ENCODE peak calls at places on chromosomes 5 and 9, in four cellular contexts. One of them, this sample, is unnamed.

GRCh38 chr5:108521841-108522506 is 140.1 kb upstream of the FBXL17 start:
- DNase-seq in activated T-helper 1 cell treated with anti-CD3 and anti-CD28 coated beads, Interleukin-12 subunit alpha, Interleukin-12 subunit beta, Interleukin-2, Interleukin-4 antibody, amounts not matched to agents 30 ng/mL and 10 ng/mL and 1 ng/mL, durations not matched to agents 14 hours and 24 hours and 36 hours: no peak
- DNase-seq in NCI-H2081: peak
- DNase-seq in activated naive CD8-positive, alpha-beta T cell treated with anti-CD3 and anti-CD28 coated beads, Interleukin-2, amount 50 U/mL, for 24 hours: no peak
- DNase-seq in this sample: no peak

GRCh38 chr5:141524604-141525597 is 36.0 kb downstream of the PCDHGC5 start:
- DNase-seq in activated T-helper 1 cell treated with anti-CD3 and anti-CD28 coated beads, Interleukin-12 subunit alpha, Interleukin-12 subunit beta, Interleukin-2, Interleukin-4 antibody, amounts not matched to agents 30 ng/mL and 10 ng/mL and 1 ng/mL, durations not matched to agents 14 hours and 24 hours and 36 hours: no peak
- DNase-seq in NCI-H2081: peak
- DNase-seq in activated naive CD8-positive, alpha-beta T cell treated with anti-CD3 and anti-CD28 coated beads, Interleukin-2, amount 50 U/mL, for 24 hours: peak
- DNase-seq in this sample: peak

GRCh38 chr5:79840085-79840990 is 150.7 kb downstream of the CMYA5 start:
- DNase-seq in activated T-helper 1 cell treated with anti-CD3 and anti-CD28 coated beads, Interleukin-12 subunit alpha, Interleukin-12 subunit beta, Interleukin-2, Interleukin-4 antibody, amounts not matched to agents 30 ng/mL and 10 ng/mL and 1 ng/mL, durations not matched to agents 14 hours and 24 hours and 36 hours: no peak
- DNase-seq in NCI-H2081: no peak
- DNase-seq in activated naive CD8-positive, alpha-beta T cell treated with anti-CD3 and anti-CD28 coated beads, Interleukin-2, amount 50 U/mL, for 24 hours: no peak
- DNase-seq in this sample: no peak

GRCh38 chr5:154162475-154163217 is 27.9 kb upstream of the GALNT10 start:
- DNase-seq in activated T-helper 1 cell treated with anti-CD3 and anti-CD28 coated beads, Interleukin-12 subunit alpha, Interleukin-12 subunit beta, Interleukin-2, Interleukin-4 antibody, amounts not matched to agents 30 ng/mL and 10 ng/mL and 1 ng/mL, durations not matched to agents 14 hours and 24 hours and 36 hours: no peak
- DNase-seq in NCI-H2081: no peak
- DNase-seq in activated naive CD8-positive, alpha-beta T cell treated with anti-CD3 and anti-CD28 coated beads, Interleukin-2, amount 50 U/mL, for 24 hours: no peak
- DNase-seq in this sample: no peak

GRCh38 chr5:50900952-50901510 is 234.6 kb downstream of the PARP8 start:
- DNase-seq in activated T-helper 1 cell treated with anti-CD3 and anti-CD28 coated beads, Interleukin-12 subunit alpha, Interleukin-12 subunit beta, Interleukin-2, Interleukin-4 antibody, amounts not matched to agents 30 ng/mL and 10 ng/mL and 1 ng/mL, durations not matched to agents 14 hours and 24 hours and 36 hours: no peak
- DNase-seq in NCI-H2081: no peak
- DNase-seq in activated naive CD8-positive, alpha-beta T cell treated with anti-CD3 and anti-CD28 coated beads, Interleukin-2, amount 50 U/mL, for 24 hours: no peak
- DNase-seq in this sample: no peak

GRCh38 chr5:157108961-157109360 is at the start of gene HAVCR2:
- DNase-seq in activated T-helper 1 cell treated with anti-CD3 and anti-CD28 coated beads, Interleukin-12 subunit alpha, Interleukin-12 subunit beta, Interleukin-2, Interleukin-4 antibody, amounts not matched to agents 30 ng/mL and 10 ng/mL and 1 ng/mL, durations not matched to agents 14 hours and 24 hours and 36 hours: peak
- DNase-seq in NCI-H2081: no peak
- DNase-seq in activated naive CD8-positive, alpha-beta T cell treated with anti-CD3 and anti-CD28 coated beads, Interleukin-2, amount 50 U/mL, for 24 hours: peak
- DNase-seq in this sample: peak

GRCh38 chr9:129823163-129823933 is 588 bp downstream of the TOR1A start:
- DNase-seq in activated T-helper 1 cell treated with anti-CD3 and anti-CD28 coated beads, Interleukin-12 subunit alpha, Interleukin-12 subunit beta, Interleukin-2, Interleukin-4 antibody, amounts not matched to agents 30 ng/mL and 10 ng/mL and 1 ng/mL, durations not matched to agents 14 hours and 24 hours and 36 hours: peak
- DNase-seq in NCI-H2081: no peak
- DNase-seq in activated naive CD8-positive, alpha-beta T cell treated with anti-CD3 and anti-CD28 coated beads, Interleukin-2, amount 50 U/mL, for 24 hours: peak
- DNase-seq in this sample: no peak

GRCh38 chr5:73693573-73694061 is 67.6 kb downstream of the ARHGEF28 start:
- DNase-seq in activated T-helper 1 cell treated with anti-CD3 and anti-CD28 coated beads, Interleukin-12 subunit alpha, Interleukin-12 subunit beta, Interleukin-2, Interleukin-4 antibody, amounts not matched to agents 30 ng/mL and 10 ng/mL and 1 ng/mL, durations not matched to agents 14 hours and 24 hours and 36 hours: no peak
- DNase-seq in NCI-H2081: no peak
- DNase-seq in activated naive CD8-positive, alpha-beta T cell treated with anti-CD3 and anti-CD28 coated beads, Interleukin-2, amount 50 U/mL, for 24 hours: no peak
- DNase-seq in this sample: no peak

GRCh38 chr9:13529321-13530104 is 250.0 kb upstream of the MPDZ start:
- DNase-seq in activated T-helper 1 cell treated with anti-CD3 and anti-CD28 coated beads, Interleukin-12 subunit alpha, Interleukin-12 subunit beta, Interleukin-2, Interleukin-4 antibody, amounts not matched to agents 30 ng/mL and 10 ng/mL and 1 ng/mL, durations not matched to agents 14 hours and 24 hours and 36 hours: no peak
- DNase-seq in NCI-H2081: no peak
- DNase-seq in activated naive CD8-positive, alpha-beta T cell treated with anti-CD3 and anti-CD28 coated beads, Interleukin-2, amount 50 U/mL, for 24 hours: no peak
- DNase-seq in this sample: no peak

GRCh38 chr5:157855404-157855994 is 3.4 kb downstream of the CLINT1 start:
- DNase-seq in activated T-helper 1 cell treated with anti-CD3 and anti-CD28 coated beads, Interleukin-12 subunit alpha, Interleukin-12 subunit beta, Interleukin-2, Interleukin-4 antibody, amounts not matched to agents 30 ng/mL and 10 ng/mL and 1 ng/mL, durations not matched to agents 14 hours and 24 hours and 36 hours: no peak
- DNase-seq in NCI-H2081: peak
- DNase-seq in activated naive CD8-positive, alpha-beta T cell treated with anti-CD3 and anti-CD28 coated beads, Interleukin-2, amount 50 U/mL, for 24 hours: peak
- DNase-seq in this sample: no peak

GRCh38 chr9:127777368-127777960 is 1.0 kb downstream of the SH2D3C start:
- DNase-seq in activated T-helper 1 cell treated with anti-CD3 and anti-CD28 coated beads, Interleukin-12 subunit alpha, Interleukin-12 subunit beta, Interleukin-2, Interleukin-4 antibody, amounts not matched to agents 30 ng/mL and 10 ng/mL and 1 ng/mL, durations not matched to agents 14 hours and 24 hours and 36 hours: no peak
- DNase-seq in NCI-H2081: no peak
- DNase-seq in activated naive CD8-positive, alpha-beta T cell treated with anti-CD3 and anti-CD28 coated beads, Interleukin-2, amount 50 U/mL, for 24 hours: no peak
- DNase-seq in this sample: no peak

GRCh38 chr9:137195525-137196220 is 4.9 kb downstream of the TPRN start:
- DNase-seq in activated T-helper 1 cell treated with anti-CD3 and anti-CD28 coated beads, Interleukin-12 subunit alpha, Interleukin-12 subunit beta, Interleukin-2, Interleukin-4 antibody, amounts not matched to agents 30 ng/mL and 10 ng/mL and 1 ng/mL, durations not matched to agents 14 hours and 24 hours and 36 hours: no peak
- DNase-seq in NCI-H2081: peak
- DNase-seq in activated naive CD8-positive, alpha-beta T cell treated with anti-CD3 and anti-CD28 coated beads, Interleukin-2, amount 50 U/mL, for 24 hours: no peak
- DNase-seq in this sample: no peak

GRCh38 chr9:130980526-130980925 is 28.4 kb upstream of the LAMC3 start:
- DNase-seq in activated T-helper 1 cell treated with anti-CD3 and anti-CD28 coated beads, Interleukin-12 subunit alpha, Interleukin-12 subunit beta, Interleukin-2, Interleukin-4 antibody, amounts not matched to agents 30 ng/mL and 10 ng/mL and 1 ng/mL, durations not matched to agents 14 hours and 24 hours and 36 hours: no peak
- DNase-seq in NCI-H2081: no peak
- DNase-seq in activated naive CD8-positive, alpha-beta T cell treated with anti-CD3 and anti-CD28 coated beads, Interleukin-2, amount 50 U/mL, for 24 hours: no peak
- DNase-seq in this sample: no peak

GRCh38 chr5:11925701-11926100 is 21.5 kb upstream of the CTNND2 start:
- DNase-seq in activated T-helper 1 cell treated with anti-CD3 and anti-CD28 coated beads, Interleukin-12 subunit alpha, Interleukin-12 subunit beta, Interleukin-2, Interleukin-4 antibody, amounts not matched to agents 30 ng/mL and 10 ng/mL and 1 ng/mL, durations not matched to agents 14 hours and 24 hours and 36 hours: no peak
- DNase-seq in NCI-H2081: no peak
- DNase-seq in activated naive CD8-positive, alpha-beta T cell treated with anti-CD3 and anti-CD28 coated beads, Interleukin-2, amount 50 U/mL, for 24 hours: no peak
- DNase-seq in this sample: no peak

GRCh38 chr5:179796877-179797608 is 3.3 kb downstream of the LTC4S start:
- DNase-seq in activated T-helper 1 cell treated with anti-CD3 and anti-CD28 coated beads, Interleukin-12 subunit alpha, Interleukin-12 subunit beta, Interleukin-2, Interleukin-4 antibody, amounts not matched to agents 30 ng/mL and 10 ng/mL and 1 ng/mL, durations not matched to agents 14 hours and 24 hours and 36 hours: no peak
- DNase-seq in NCI-H2081: no peak
- DNase-seq in activated naive CD8-positive, alpha-beta T cell treated with anti-CD3 and anti-CD28 coated beads, Interleukin-2, amount 50 U/mL, for 24 hours: no peak
- DNase-seq in this sample: no peak

GRCh38 chr9:130196643-130197042 is 24.4 kb downstream of the NCS1 start:
- DNase-seq in activated T-helper 1 cell treated with anti-CD3 and anti-CD28 coated beads, Interleukin-12 subunit alpha, Interleukin-12 subunit beta, Interleukin-2, Interleukin-4 antibody, amounts not matched to agents 30 ng/mL and 10 ng/mL and 1 ng/mL, durations not matched to agents 14 hours and 24 hours and 36 hours: no peak
- DNase-seq in NCI-H2081: peak
- DNase-seq in activated naive CD8-positive, alpha-beta T cell treated with anti-CD3 and anti-CD28 coated beads, Interleukin-2, amount 50 U/mL, for 24 hours: no peak
- DNase-seq in this sample: no peak

GRCh38 chr5:160188968-160189319 is 40.4 kb upstream of the FABP6 start:
- DNase-seq in activated T-helper 1 cell treated with anti-CD3 and anti-CD28 coated beads, Interleukin-12 subunit alpha, Interleukin-12 subunit beta, Interleukin-2, Interleukin-4 antibody, amounts not matched to agents 30 ng/mL and 10 ng/mL and 1 ng/mL, durations not matched to agents 14 hours and 24 hours and 36 hours: no peak
- DNase-seq in NCI-H2081: no peak
- DNase-seq in activated naive CD8-positive, alpha-beta T cell treated with anti-CD3 and anti-CD28 coated beads, Interleukin-2, amount 50 U/mL, for 24 hours: no peak
- DNase-seq in this sample: no peak

GRCh38 chr9:98708933-98709911 is at the start of gene GABBR2:
- DNase-seq in activated T-helper 1 cell treated with anti-CD3 and anti-CD28 coated beads, Interleukin-12 subunit alpha, Interleukin-12 subunit beta, Interleukin-2, Interleukin-4 antibody, amounts not matched to agents 30 ng/mL and 10 ng/mL and 1 ng/mL, durations not matched to agents 14 hours and 24 hours and 36 hours: no peak
- DNase-seq in NCI-H2081: peak
- DNase-seq in activated naive CD8-positive, alpha-beta T cell treated with anti-CD3 and anti-CD28 coated beads, Interleukin-2, amount 50 U/mL, for 24 hours: no peak
- DNase-seq in this sample: no peak

GRCh38 chr5:179755022-179755421 is 22.4 kb downstream of the MAML1 start:
- DNase-seq in activated T-helper 1 cell treated with anti-CD3 and anti-CD28 coated beads, Interleukin-12 subunit alpha, Interleukin-12 subunit beta, Interleukin-2, Interleukin-4 antibody, amounts not matched to agents 30 ng/mL and 10 ng/mL and 1 ng/mL, durations not matched to agents 14 hours and 24 hours and 36 hours: no peak
- DNase-seq in NCI-H2081: no peak
- DNase-seq in activated naive CD8-positive, alpha-beta T cell treated with anti-CD3 and anti-CD28 coated beads, Interleukin-2, amount 50 U/mL, for 24 hours: no peak
- DNase-seq in this sample: no peak

GRCh38 chr5:27437594-27438200 is 399.3 kb upstream of the CDH9 start:
- DNase-seq in activated T-helper 1 cell treated with anti-CD3 and anti-CD28 coated beads, Interleukin-12 subunit alpha, Interleukin-12 subunit beta, Interleukin-2, Interleukin-4 antibody, amounts not matched to agents 30 ng/mL and 10 ng/mL and 1 ng/mL, durations not matched to agents 14 hours and 24 hours and 36 hours: no peak
- DNase-seq in NCI-H2081: no peak
- DNase-seq in activated naive CD8-positive, alpha-beta T cell treated with anti-CD3 and anti-CD28 coated beads, Interleukin-2, amount 50 U/mL, for 24 hours: no peak
- DNase-seq in this sample: no peak

GRCh38 chr9:94812343-94812742 is 85.8 kb downstream of the AOPEP start:
- DNase-seq in activated T-helper 1 cell treated with anti-CD3 and anti-CD28 coated beads, Interleukin-12 subunit alpha, Interleukin-12 subunit beta, Interleukin-2, Interleukin-4 antibody, amounts not matched to agents 30 ng/mL and 10 ng/mL and 1 ng/mL, durations not matched to agents 14 hours and 24 hours and 36 hours: no peak
- DNase-seq in NCI-H2081: no peak
- DNase-seq in activated naive CD8-positive, alpha-beta T cell treated with anti-CD3 and anti-CD28 coated beads, Interleukin-2, amount 50 U/mL, for 24 hours: peak
- DNase-seq in this sample: no peak

GRCh38 chr5:527646-528591 is 3.7 kb upstream of the SLC9A3 start:
- DNase-seq in activated T-helper 1 cell treated with anti-CD3 and anti-CD28 coated beads, Interleukin-12 subunit alpha, Interleukin-12 subunit beta, Interleukin-2, Interleukin-4 antibody, amounts not matched to agents 30 ng/mL and 10 ng/mL and 1 ng/mL, durations not matched to agents 14 hours and 24 hours and 36 hours: no peak
- DNase-seq in NCI-H2081: no peak
- DNase-seq in activated naive CD8-positive, alpha-beta T cell treated with anti-CD3 and anti-CD28 coated beads, Interleukin-2, amount 50 U/mL, for 24 hours: peak
- DNase-seq in this sample: no peak

GRCh38 chr9:98738741-98739140 is 30.0 kb upstream of the GABBR2 start:
- DNase-seq in activated T-helper 1 cell treated with anti-CD3 and anti-CD28 coated beads, Interleukin-12 subunit alpha, Interleukin-12 subunit beta, Interleukin-2, Interleukin-4 antibody, amounts not matched to agents 30 ng/mL and 10 ng/mL and 1 ng/mL, durations not matched to agents 14 hours and 24 hours and 36 hours: no peak
- DNase-seq in NCI-H2081: no peak
- DNase-seq in activated naive CD8-positive, alpha-beta T cell treated with anti-CD3 and anti-CD28 coated beads, Interleukin-2, amount 50 U/mL, for 24 hours: no peak
- DNase-seq in this sample: no peak

GRCh38 chr5:33068786-33069185 is 357.7 kb downstream of the NPR3 start:
- DNase-seq in activated T-helper 1 cell treated with anti-CD3 and anti-CD28 coated beads, Interleukin-12 subunit alpha, Interleukin-12 subunit beta, Interleukin-2, Interleukin-4 antibody, amounts not matched to agents 30 ng/mL and 10 ng/mL and 1 ng/mL, durations not matched to agents 14 hours and 24 hours and 36 hours: no peak
- DNase-seq in NCI-H2081: no peak
- DNase-seq in activated naive CD8-positive, alpha-beta T cell treated with anti-CD3 and anti-CD28 coated beads, Interleukin-2, amount 50 U/mL, for 24 hours: no peak
- DNase-seq in this sample: no peak

GRCh38 chr9:20538092-20538491 is 84.2 kb downstream of the MLLT3 start:
- DNase-seq in activated T-helper 1 cell treated with anti-CD3 and anti-CD28 coated beads, Interleukin-12 subunit alpha, Interleukin-12 subunit beta, Interleukin-2, Interleukin-4 antibody, amounts not matched to agents 30 ng/mL and 10 ng/mL and 1 ng/mL, durations not matched to agents 14 hours and 24 hours and 36 hours: no peak
- DNase-seq in NCI-H2081: no peak
- DNase-seq in activated naive CD8-positive, alpha-beta T cell treated with anti-CD3 and anti-CD28 coated beads, Interleukin-2, amount 50 U/mL, for 24 hours: no peak
- DNase-seq in this sample: no peak

GRCh38 chr9:131635285-131635684 is 90.0 kb downstream of the PRRT1B start:
- DNase-seq in activated T-helper 1 cell treated with anti-CD3 and anti-CD28 coated beads, Interleukin-12 subunit alpha, Interleukin-12 subunit beta, Interleukin-2, Interleukin-4 antibody, amounts not matched to agents 30 ng/mL and 10 ng/mL and 1 ng/mL, durations not matched to agents 14 hours and 24 hours and 36 hours: peak
- DNase-seq in NCI-H2081: no peak
- DNase-seq in activated naive CD8-positive, alpha-beta T cell treated with anti-CD3 and anti-CD28 coated beads, Interleukin-2, amount 50 U/mL, for 24 hours: peak
- DNase-seq in this sample: peak

GRCh38 chr9:35771079-35771441 is 17.0 kb upstream of the MSMP start:
- DNase-seq in activated T-helper 1 cell treated with anti-CD3 and anti-CD28 coated beads, Interleukin-12 subunit alpha, Interleukin-12 subunit beta, Interleukin-2, Interleukin-4 antibody, amounts not matched to agents 30 ng/mL and 10 ng/mL and 1 ng/mL, durations not matched to agents 14 hours and 24 hours and 36 hours: no peak
- DNase-seq in NCI-H2081: no peak
- DNase-seq in activated naive CD8-positive, alpha-beta T cell treated with anti-CD3 and anti-CD28 coated beads, Interleukin-2, amount 50 U/mL, for 24 hours: no peak
- DNase-seq in this sample: no peak

GRCh38 chr9:120442280-120442597 is 137.7 kb downstream of the CDK5RAP2 start:
- DNase-seq in activated T-helper 1 cell treated with anti-CD3 and anti-CD28 coated beads, Interleukin-12 subunit alpha, Interleukin-12 subunit beta, Interleukin-2, Interleukin-4 antibody, amounts not matched to agents 30 ng/mL and 10 ng/mL and 1 ng/mL, durations not matched to agents 14 hours and 24 hours and 36 hours: no peak
- DNase-seq in NCI-H2081: no peak
- DNase-seq in activated naive CD8-positive, alpha-beta T cell treated with anti-CD3 and anti-CD28 coated beads, Interleukin-2, amount 50 U/mL, for 24 hours: no peak
- DNase-seq in this sample: no peak

GRCh38 chr9:137433349-137433915 is 7.7 kb downstream of the ENTPD8 start:
- DNase-seq in activated T-helper 1 cell treated with anti-CD3 and anti-CD28 coated beads, Interleukin-12 subunit alpha, Interleukin-12 subunit beta, Interleukin-2, Interleukin-4 antibody, amounts not matched to agents 30 ng/mL and 10 ng/mL and 1 ng/mL, durations not matched to agents 14 hours and 24 hours and 36 hours: no peak
- DNase-seq in NCI-H2081: no peak
- DNase-seq in activated naive CD8-positive, alpha-beta T cell treated with anti-CD3 and anti-CD28 coated beads, Interleukin-2, amount 50 U/mL, for 24 hours: no peak
- DNase-seq in this sample: no peak

GRCh38 chr5:143581148-143581547 is 177.7 kb upstream of the NR3C1 start:
- DNase-seq in activated T-helper 1 cell treated with anti-CD3 and anti-CD28 coated beads, Interleukin-12 subunit alpha, Interleukin-12 subunit beta, Interleukin-2, Interleukin-4 antibody, amounts not matched to agents 30 ng/mL and 10 ng/mL and 1 ng/mL, durations not matched to agents 14 hours and 24 hours and 36 hours: no peak
- DNase-seq in NCI-H2081: no peak
- DNase-seq in activated naive CD8-positive, alpha-beta T cell treated with anti-CD3 and anti-CD28 coated beads, Interleukin-2, amount 50 U/mL, for 24 hours: no peak
- DNase-seq in this sample: no peak

GRCh38 chr5:56669534-56670483 is 145.5 kb upstream of the MAP3K1 start:
- DNase-seq in activated T-helper 1 cell treated with anti-CD3 and anti-CD28 coated beads, Interleukin-12 subunit alpha, Interleukin-12 subunit beta, Interleukin-2, Interleukin-4 antibody, amounts not matched to agents 30 ng/mL and 10 ng/mL and 1 ng/mL, durations not matched to agents 14 hours and 24 hours and 36 hours: peak
- DNase-seq in NCI-H2081: peak
- DNase-seq in activated naive CD8-positive, alpha-beta T cell treated with anti-CD3 and anti-CD28 coated beads, Interleukin-2, amount 50 U/mL, for 24 hours: peak
- DNase-seq in this sample: peak

GRCh38 chr5:126754609-126755008 is 22.3 kb upstream of the LMNB1 start:
- DNase-seq in activated T-helper 1 cell treated with anti-CD3 and anti-CD28 coated beads, Interleukin-12 subunit alpha, Interleukin-12 subunit beta, Interleukin-2, Interleukin-4 antibody, amounts not matched to agents 30 ng/mL and 10 ng/mL and 1 ng/mL, durations not matched to agents 14 hours and 24 hours and 36 hours: no peak
- DNase-seq in NCI-H2081: no peak
- DNase-seq in activated naive CD8-positive, alpha-beta T cell treated with anti-CD3 and anti-CD28 coated beads, Interleukin-2, amount 50 U/mL, for 24 hours: no peak
- DNase-seq in this sample: no peak

GRCh38 chr5:110536120-110537115 is 190.1 kb downstream of the TMEM232 start:
- DNase-seq in activated T-helper 1 cell treated with anti-CD3 and anti-CD28 coated beads, Interleukin-12 subunit alpha, Interleukin-12 subunit beta, Interleukin-2, Interleukin-4 antibody, amounts not matched to agents 30 ng/mL and 10 ng/mL and 1 ng/mL, durations not matched to agents 14 hours and 24 hours and 36 hours: no peak
- DNase-seq in NCI-H2081: no peak
- DNase-seq in activated naive CD8-positive, alpha-beta T cell treated with anti-CD3 and anti-CD28 coated beads, Interleukin-2, amount 50 U/mL, for 24 hours: no peak
- DNase-seq in this sample: no peak

GRCh38 chr5:9392625-9393024 is 153.2 kb downstream of the SEMA5A start:
- DNase-seq in activated T-helper 1 cell treated with anti-CD3 and anti-CD28 coated beads, Interleukin-12 subunit alpha, Interleukin-12 subunit beta, Interleukin-2, Interleukin-4 antibody, amounts not matched to agents 30 ng/mL and 10 ng/mL and 1 ng/mL, durations not matched to agents 14 hours and 24 hours and 36 hours: no peak
- DNase-seq in NCI-H2081: no peak
- DNase-seq in activated naive CD8-positive, alpha-beta T cell treated with anti-CD3 and anti-CD28 coated beads, Interleukin-2, amount 50 U/mL, for 24 hours: no peak
- DNase-seq in this sample: no peak

GRCh38 chr5:93830893-93831292 is 89.5 kb upstream of the POU5F2 start:
- DNase-seq in activated T-helper 1 cell treated with anti-CD3 and anti-CD28 coated beads, Interleukin-12 subunit alpha, Interleukin-12 subunit beta, Interleukin-2, Interleukin-4 antibody, amounts not matched to agents 30 ng/mL and 10 ng/mL and 1 ng/mL, durations not matched to agents 14 hours and 24 hours and 36 hours: no peak
- DNase-seq in NCI-H2081: no peak
- DNase-seq in activated naive CD8-positive, alpha-beta T cell treated with anti-CD3 and anti-CD28 coated beads, Interleukin-2, amount 50 U/mL, for 24 hours: no peak
- DNase-seq in this sample: no peak

GRCh38 chr5:378301-378891 is 56.9 kb downstream of the AHRR start:
- DNase-seq in activated T-helper 1 cell treated with anti-CD3 and anti-CD28 coated beads, Interleukin-12 subunit alpha, Interleukin-12 subunit beta, Interleukin-2, Interleukin-4 antibody, amounts not matched to agents 30 ng/mL and 10 ng/mL and 1 ng/mL, durations not matched to agents 14 hours and 24 hours and 36 hours: peak
- DNase-seq in NCI-H2081: no peak
- DNase-seq in activated naive CD8-positive, alpha-beta T cell treated with anti-CD3 and anti-CD28 coated beads, Interleukin-2, amount 50 U/mL, for 24 hours: peak
- DNase-seq in this sample: peak

GRCh38 chr9:20524776-20525175 is 97.5 kb downstream of the MLLT3 start:
- DNase-seq in activated T-helper 1 cell treated with anti-CD3 and anti-CD28 coated beads, Interleukin-12 subunit alpha, Interleukin-12 subunit beta, Interleukin-2, Interleukin-4 antibody, amounts not matched to agents 30 ng/mL and 10 ng/mL and 1 ng/mL, durations not matched to agents 14 hours and 24 hours and 36 hours: no peak
- DNase-seq in NCI-H2081: no peak
- DNase-seq in activated naive CD8-positive, alpha-beta T cell treated with anti-CD3 and anti-CD28 coated beads, Interleukin-2, amount 50 U/mL, for 24 hours: no peak
- DNase-seq in this sample: no peak

This sample was measured in stimulated activated naive B cell treated with anti-CD40 and anti-IgM and Interleukin-4, amounts not matched to agents 10 μg/mL and 1 μg/mL and 100 μg/mL, for 72 hours.